ENCODE peak calls at places on chromosomes 2 and 18, in nine cellular contexts. W, N, B, E, Q, O, X, U and J are unnamed samples.

GRCh38 chr2:211371465-211371864 is 815.1 kb downstream of the CPS1 start:
- DNase-seq in B (no peak), E (no peak), O (no peak), N (no peak), U (no peak), W (no peak), X (no peak), Q (no peak), J (no peak)

GRCh38 chr2:133986076-133986837 is 267.6 kb upstream of the MGAT5 start:
- DNase-seq in X (peak; percentile 14), N (no peak), O (no peak), Q (no peak), B (no peak), U (no peak), W (no peak), E (no peak), J (peak; percentile 39)

GRCh38 chr2:101429453-101429852 is 42.1 kb upstream of the CREG2 start:
- DNase-seq in N (no peak), W (no peak), U (no peak), E (no peak), X (no peak), O (no peak), B (no peak), Q (no peak), J (no peak)

GRCh38 chr18:27785815-27786537 is 391.0 kb downstream of the CDH2 start:
- DNase-seq in B (no peak), W (no peak), O (no peak), E (no peak), U (no peak), N (no peak), X (no peak), Q (peak; percentile 7), J (no peak)

GRCh38 chr2:21234721-21235120 is 111.0 kb downstream of the TDRD15 start:
- DNase-seq in W (no peak), E (no peak), U (no peak), Q (no peak), N (no peak), B (no peak), O (no peak), X (no peak), J (no peak)

GRCh38 chr2:169693344-169693743 is 861 bp downstream of the CFAP210 start:
- DNase-seq in O (no peak), E (no peak), U (no peak), W (peak; percentile 35), Q (no peak), B (peak; percentile 21), N (no peak), X (no peak), J (no peak)

GRCh38 chr18:5895886-5896740 is 791 bp upstream of the TMEM200C start:
- DNase-seq in B (no peak), W (no peak), O (peak; percentile 34), N (peak; percentile 56), Q (no peak), X (no peak), U (peak; percentile 83), E (no peak), J (peak; percentile 66)

GRCh38 chr2:79723830-79724229 is 211.0 kb downstream of the CTNNA2 start:
- DNase-seq in X (peak; percentile 99), U (no peak), B (no peak), Q (no peak), N (no peak), W (no peak), O (no peak), E (peak; percentile 97), J (no peak)

DNA sequence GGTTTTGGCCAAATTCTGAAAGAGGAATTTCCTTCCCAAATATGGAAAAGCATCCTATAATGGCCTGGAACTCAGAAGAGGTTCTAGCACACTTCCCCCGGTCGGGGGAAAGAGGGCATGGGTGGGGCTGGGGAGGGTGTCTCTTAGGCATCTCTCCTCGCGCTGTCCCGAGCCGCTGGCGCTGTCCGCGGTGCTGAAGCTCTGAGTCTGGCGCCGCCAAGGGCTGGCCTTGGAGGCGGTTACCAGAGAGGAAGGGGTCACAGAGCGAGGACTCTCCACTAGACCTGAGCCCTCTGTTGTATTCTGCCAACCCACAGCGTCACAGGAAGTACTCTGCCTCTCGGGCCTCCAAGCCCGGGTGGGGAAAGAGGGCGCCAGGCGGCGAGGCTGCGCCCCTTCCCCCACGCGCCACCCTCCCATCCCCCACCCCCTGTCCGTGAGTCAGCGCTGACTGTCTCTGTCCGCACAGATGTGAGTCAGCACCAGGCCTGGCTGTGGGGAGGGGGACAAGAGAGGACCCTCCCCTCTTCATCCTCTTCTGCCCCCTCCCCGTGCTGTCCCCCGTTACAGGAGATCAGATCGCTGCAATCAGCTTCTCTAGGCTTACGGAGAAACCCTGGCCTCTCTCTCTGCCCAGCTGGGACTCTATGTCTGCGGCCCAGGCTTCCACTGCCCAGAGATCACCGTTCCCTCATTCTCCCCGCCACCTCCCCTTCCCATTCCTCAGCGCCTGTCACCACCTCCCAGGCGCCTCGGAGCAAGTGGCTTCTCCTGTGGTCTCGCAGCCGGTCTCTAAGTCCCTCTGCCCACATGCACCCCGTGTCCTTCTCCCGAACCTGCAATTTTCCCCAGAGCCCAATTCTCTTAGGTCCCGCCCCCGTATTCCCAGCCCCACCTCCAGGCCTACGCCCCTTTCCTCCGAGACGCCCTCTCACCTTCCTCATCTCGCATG is 783 bp downstream of the PTPRN start:
- DNase-seq in N (no peak), B (peak; percentile 54), W (peak; percentile 78), Q (peak; percentile 64), E (no peak), X (no peak), U (no peak), O (peak; percentile 71), J (no peak)
- H3K4me3 ChIP-seq in N (no peak overlapping the region), B (no peak overlapping the region), W (no peak overlapping the region), Q (no peak overlapping the region), E (peak overlapping the region; percentile 6), X (peak overlapping the region; percentile 49), U (no peak overlapping the region), O (no peak overlapping the region), J (no peak overlapping the region)

GRCh38 chr2:74504591-74504990 is 2.9 kb downstream of the PCGF1 start:
- DNase-seq in N (peak; percentile 18), Q (no peak), U (no peak), X (no peak), E (no peak), W (no peak), B (no peak), O (no peak), J (no peak)

GRCh38 chr2:74503506-74504475 is 3.7 kb downstream of the PCGF1 start:
- DNase-seq in B (no peak), E (no peak), X (no peak), W (no peak), Q (no peak), U (peak; percentile 64), O (no peak), N (peak; percentile 50), J (no peak)

GRCh38 chr2:74501335-74502071 is 2.1 kb upstream of the LBX2 start:
- DNase-seq in N (no peak), E (no peak), W (no peak), X (no peak), U (no peak), Q (no peak), O (no peak), B (no peak), J (no peak)

GRCh38 chr2:74502147-74502719 is 2.8 kb upstream of the LBX2 start:
- DNase-seq in X (no peak), W (no peak), U (peak; percentile 75), B (no peak), Q (no peak), N (peak; percentile 85), E (no peak), O (no peak), J (no peak)

DNA sequence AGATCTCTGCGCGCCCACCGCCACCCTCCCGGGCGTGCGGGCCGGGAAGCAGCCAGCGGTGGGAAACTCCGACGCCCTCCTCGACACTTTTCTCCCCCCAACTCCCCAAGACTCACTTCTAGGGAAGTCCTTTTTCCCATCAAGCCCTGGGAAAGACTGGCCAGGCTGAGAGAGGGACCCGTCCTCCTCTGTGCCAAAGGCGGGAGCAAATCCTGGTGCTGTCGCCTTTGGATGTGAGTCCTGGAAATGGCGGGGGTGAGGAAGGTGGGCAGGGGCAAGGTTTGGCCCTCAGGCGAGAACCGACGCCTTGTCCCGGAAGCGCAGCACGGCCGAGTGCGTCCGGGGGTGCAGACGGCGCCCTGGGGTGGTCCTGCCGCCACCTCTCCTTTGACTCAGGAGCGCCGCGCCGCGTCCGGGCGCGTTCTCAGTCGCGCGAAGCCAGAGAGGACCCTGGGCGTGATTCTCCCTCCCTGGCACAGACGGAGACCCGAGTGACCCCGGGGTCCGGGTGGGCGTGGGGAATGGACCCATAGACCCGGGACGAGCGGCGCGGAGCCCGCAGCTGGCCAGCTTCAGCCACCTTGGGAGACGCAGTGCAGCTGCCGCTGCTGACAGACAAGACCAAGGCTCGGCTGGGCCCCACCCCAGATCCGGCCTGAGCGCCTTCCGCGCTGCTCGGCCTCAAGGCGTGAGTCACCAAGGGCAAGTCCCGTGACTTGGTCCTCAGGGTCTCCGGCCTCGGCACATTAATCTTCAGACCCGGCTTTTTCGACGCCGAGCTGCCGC is 3.5 kb upstream of the LBX2 start:
- DNase-seq in U (peak; percentile 96), W (no peak), B (no peak), O (peak; percentile 85), E (peak; percentile 58), Q (peak; percentile 58), N (peak; percentile 91), X (no peak), J (peak; percentile 91)
- H3K4me3 ChIP-seq in U (peak overlapping the region; percentile 89), W (no peak overlapping the region), B (peak overlapping the region; percentile 27), O (peak overlapping the region; percentile 67), E (peak overlapping the region; percentile 47), Q (peak overlapping the region; percentile 64), N (peak overlapping the region; percentile 60), X (peak overlapping the region; percentile 64), J (peak overlapping the region; percentile 55)

GRCh38 chr2:31943636-31944225 is 67.1 kb downstream of the MEMO1 start:
- DNase-seq in X (no peak), Q (no peak), B (no peak), O (no peak), N (no peak), U (no peak), E (no peak), W (no peak), J (no peak)

GRCh38 chr2:31946838-31947237 is 64.0 kb downstream of the MEMO1 start:
- DNase-seq in U (no peak), N (no peak), X (no peak), W (no peak), E (no peak), Q (no peak), O (no peak), B (no peak), J (no peak)

GRCh38 chr2:31947871-31948270 is 62.9 kb downstream of the MEMO1 start:
- DNase-seq in X (no peak), N (no peak), O (no peak), W (no peak), B (no peak), Q (no peak), E (no peak), U (no peak), J (no peak)

GRCh38 chr2:31944828-31945571 is 65.8 kb downstream of the MEMO1 start:
- DNase-seq in B (no peak), O (no peak), Q (no peak), W (no peak), X (no peak), U (no peak), N (no peak), E (no peak), J (no peak)

GRCh38 chr2:31945572-31945935 is 65.3 kb downstream of the MEMO1 start:
- DNase-seq in E (no peak), B (no peak), O (no peak), X (no peak), U (no peak), Q (no peak), W (peak; percentile 30), N (no peak), J (no peak)
- H3K4me3 ChIP-seq in E (no peak overlapping the region), B (no peak overlapping the region), O (no peak overlapping the region), X (no peak overlapping the region), U (no peak overlapping the region), Q (no peak overlapping the region), W (no peak overlapping the region), N (no peak overlapping the region), J (no peak overlapping the region)

DNA sequence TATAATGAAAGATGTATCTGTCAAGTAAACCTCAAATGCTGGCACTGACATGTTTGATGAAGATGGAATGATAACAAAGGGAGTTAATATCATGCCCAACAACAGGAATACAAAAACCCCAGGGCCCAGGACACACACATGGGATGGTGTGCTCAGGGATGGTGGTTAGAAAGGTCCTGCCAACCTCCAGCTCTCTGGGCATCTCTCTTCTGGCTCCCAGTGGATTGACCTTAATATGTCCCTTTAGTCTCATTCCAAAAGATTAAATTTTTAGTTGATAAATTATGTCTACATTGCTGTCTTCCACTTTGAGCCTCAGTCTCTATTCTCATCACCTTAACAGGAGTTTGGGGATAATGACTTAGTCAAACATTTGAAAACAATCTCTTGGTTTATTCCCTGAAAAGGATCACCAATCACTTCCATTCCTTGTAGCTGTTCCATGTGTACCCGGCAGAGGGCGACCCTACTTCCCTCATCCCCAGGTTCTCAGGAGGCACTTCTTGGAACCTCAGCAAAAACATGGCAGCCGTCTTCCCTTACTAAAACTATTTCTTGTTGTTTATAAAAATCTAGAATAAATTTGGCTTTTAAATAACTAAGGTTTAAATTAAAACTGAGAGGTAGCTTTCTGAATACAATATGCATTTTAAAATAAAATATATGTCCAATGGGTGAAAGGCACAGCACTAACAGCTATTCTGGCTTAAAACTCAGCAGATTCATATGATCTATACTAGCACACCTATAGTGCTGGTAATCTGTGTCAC is 29.6 kb downstream of the MCEE start:
- DNase-seq in X (no peak), B (peak; percentile 63), O (peak; percentile 44), E (peak; percentile 14), W (peak; percentile 70), N (peak; percentile 59), Q (peak; percentile 31), U (no peak), J (peak; percentile 22)
- H3K4me3 ChIP-seq in X (no peak overlapping the region), B (no peak overlapping the region), O (no peak overlapping the region), E (no peak overlapping the region), W (no peak overlapping the region), N (no peak overlapping the region), Q (no peak overlapping the region), U (no peak overlapping the region), J (no peak overlapping the region)